ENCODE peak calls at places on chromosomes 5 and 9, in four cellular contexts. One of them, this sample, is unnamed.

GRCh38 chr9:128635266-128636023 is 21.2 kb downstream of the DYNC2I2 start:
- DNase-seq in IMR-90: peak; percentile 94
- DNase-seq in mesendoderm: peak; percentile 99
- DNase-seq in H1: peak; percentile 90
- DNase-seq in this sample: peak; percentile 96

GRCh38 chr5:163889369-163889768 is 383.9 kb downstream of the MAT2B start:
- DNase-seq in IMR-90: peak; percentile 88
- DNase-seq in H1: no peak
- DNase-seq in mesendoderm: no peak
- DNase-seq in this sample: no peak

GRCh38 chr5:78803386-78803785 is 154.8 kb upstream of the LHFPL2 start:
- DNase-seq in H1: no peak
- DNase-seq in mesendoderm: no peak
- DNase-seq in IMR-90: no peak
- DNase-seq in this sample: no peak

GRCh38 chr9:114327749-114328148 is 1.9 kb upstream of the ORM2 start:
- DNase-seq in IMR-90: no peak
- DNase-seq in H1: no peak
- DNase-seq in mesendoderm: no peak
- DNase-seq in this sample: peak; percentile 49

GRCh38 chr9:107685901-107686300 is 196.3 kb upstream of the KLF4 start:
- DNase-seq in mesendoderm: no peak
- DNase-seq in H1: no peak
- DNase-seq in IMR-90: no peak
- DNase-seq in this sample: no peak

GRCh38 chr5:142492781-142493281 is 168.0 kb upstream of the SPRY4 start:
- DNase-seq in H1: no peak
- DNase-seq in mesendoderm: no peak
- DNase-seq in IMR-90: peak; percentile 41
- DNase-seq in this sample: no peak

GRCh38 chr9:91159664-91160121 is 202.0 kb downstream of the AUH start:
- DNase-seq in IMR-90: no peak
- DNase-seq in mesendoderm: peak; percentile 75
- DNase-seq in H1: peak; percentile 49
- DNase-seq in this sample: peak; percentile 49

GRCh38 chr9:122053951-122054350 is 39.2 kb downstream of the TTLL11 start:
- DNase-seq in mesendoderm: no peak
- DNase-seq in H1: no peak
- DNase-seq in IMR-90: no peak
- DNase-seq in this sample: no peak

GRCh38 chr5:137778772-137779564 is 24.8 kb upstream of the HNRNPA0 start:
- DNase-seq in IMR-90: peak; percentile 39
- DNase-seq in H1: no peak
- DNase-seq in mesendoderm: peak; percentile 59
- DNase-seq in this sample: no peak

GRCh38 chr9:23733495-23734078 is 92.5 kb downstream of the ELAVL2 start:
- DNase-seq in IMR-90: no peak
- DNase-seq in mesendoderm: no peak
- DNase-seq in H1: no peak
- DNase-seq in this sample: no peak

GRCh38 chr5:14025566-14026276 is 81.2 kb upstream of the DNAH5 start:
- DNase-seq in IMR-90: peak; percentile 10
- DNase-seq in H1: no peak
- DNase-seq in mesendoderm: peak; percentile 63
- DNase-seq in this sample: no peak

GRCh38 chr5:4576161-4576748 is 563.9 kb upstream of the ADAMTS16 start:
- DNase-seq in H1: no peak
- DNase-seq in IMR-90: no peak
- DNase-seq in mesendoderm: no peak
- DNase-seq in this sample: no peak

GRCh38 chr9:101738566-101739183 is at the start of gene GRIN3A:
- DNase-seq in mesendoderm: peak; percentile 61
- DNase-seq in H1: no peak
- DNase-seq in IMR-90: no peak
- DNase-seq in this sample: peak; percentile 49

GRCh38 chr5:152309926-152310450 is 95.1 kb downstream of the NMUR2 start:
- DNase-seq in H1: no peak
- DNase-seq in IMR-90: no peak
- DNase-seq in mesendoderm: peak; percentile 73
- DNase-seq in this sample: no peak

GRCh38 chr9:124411514-124412227 is 3.6 kb downstream of the PSMB7 start:
- DNase-seq in IMR-90: peak; percentile 92
- DNase-seq in H1: no peak
- DNase-seq in mesendoderm: no peak
- DNase-seq in this sample: no peak

GRCh38 chr5:140157032-140157781 is 17.8 kb upstream of the CYSTM1 start:
- DNase-seq in IMR-90: peak; percentile 73
- DNase-seq in H1: peak; percentile 96
- DNase-seq in mesendoderm: peak; percentile 87
- DNase-seq in this sample: peak; percentile 90

GRCh38 chr5:133222521-133222920 is 170.7 kb downstream of the HSPA4 start:
- DNase-seq in H1: no peak
- DNase-seq in IMR-90: no peak
- DNase-seq in mesendoderm: no peak
- DNase-seq in this sample: no peak

GRCh38 chr9:93110400-93110855 is 14.4 kb downstream of the CARD19 start:
- DNase-seq in IMR-90: no peak
- DNase-seq in mesendoderm: no peak
- DNase-seq in H1: no peak
- DNase-seq in this sample: no peak

GRCh38 chr9:107732781-107733529 is 243.4 kb upstream of the KLF4 start:
- DNase-seq in mesendoderm: no peak
- DNase-seq in H1: no peak
- DNase-seq in IMR-90: peak; percentile 73
- DNase-seq in this sample: no peak

GRCh38 chr9:26245072-26245471 is 566.8 kb upstream of the TUSC1 start:
- DNase-seq in H1: no peak
- DNase-seq in IMR-90: peak; percentile 20
- DNase-seq in mesendoderm: no peak
- DNase-seq in this sample: no peak

GRCh38 chr5:42168091-42168670 is 243.1 kb downstream of the FBXO4 start:
- DNase-seq in mesendoderm: peak; percentile 16
- DNase-seq in IMR-90: no peak
- DNase-seq in H1: no peak
- DNase-seq in this sample: peak; percentile 32

GRCh38 chr9:114409842-114410241 is 22.1 kb upstream of the AKNA start:
- DNase-seq in H1: no peak
- DNase-seq in IMR-90: no peak
- DNase-seq in mesendoderm: no peak
- DNase-seq in this sample: no peak

GRCh38 chr5:132876020-132876759 is 2.7 kb downstream of the LEAP2 start:
- DNase-seq in IMR-90: peak; percentile 69
- DNase-seq in H1: no peak
- DNase-seq in mesendoderm: no peak
- DNase-seq in this sample: no peak

GRCh38 chr5:88682797-88683496 is 200.0 kb downstream of the MEF2C start:
- DNase-seq in mesendoderm: no peak
- DNase-seq in H1: no peak
- DNase-seq in IMR-90: no peak
- DNase-seq in this sample: no peak

GRCh38 chr5:100900796-100901731 is 2.0 kb downstream of the ST8SIA4 start:
- DNase-seq in mesendoderm: peak; percentile 93
- DNase-seq in H1: peak; percentile 73
- DNase-seq in IMR-90: peak; percentile 15
- DNase-seq in this sample: peak; percentile 75

GRCh38 chr9:77016526-77017504 is 2.6 kb upstream of the FOXB2 start:
- DNase-seq in mesendoderm: peak; percentile 60
- DNase-seq in H1: peak; percentile 73
- DNase-seq in IMR-90: no peak
- DNase-seq in this sample: peak; percentile 68

GRCh38 chr9:134329576-134329855 is 3.3 kb downstream of the RXRA start:
- DNase-seq in mesendoderm: no peak
- DNase-seq in IMR-90: no peak
- DNase-seq in H1: no peak
- DNase-seq in this sample: no peak

GRCh38 chr5:75948441-75948840 is 134.7 kb upstream of the SV2C start:
- DNase-seq in mesendoderm: no peak
- DNase-seq in H1: no peak
- DNase-seq in IMR-90: no peak
- DNase-seq in this sample: no peak

GRCh38 chr9:131441441-131441840 is 47.6 kb downstream of the PRRC2B start:
- DNase-seq in IMR-90: no peak
- DNase-seq in mesendoderm: no peak
- DNase-seq in H1: no peak
- DNase-seq in this sample: no peak

GRCh38 chr9:82385633-82386032 is 397.1 kb downstream of the SPATA31D1 start:
- DNase-seq in mesendoderm: no peak
- DNase-seq in H1: no peak
- DNase-seq in IMR-90: no peak
- DNase-seq in this sample: no peak
- H3K56ac ChIP-seq in mesendoderm: no peak overlapping the region
- H3K56ac ChIP-seq in H1: no peak overlapping the region
- H3K56ac ChIP-seq in IMR-90: no peak overlapping the region
- H3K56ac ChIP-seq in this sample: no peak overlapping the region

GRCh38 chr5:6604341-6604740 is 28.5 kb downstream of the NSUN2 start:
- DNase-seq in mesendoderm: no peak
- DNase-seq in H1: no peak
- DNase-seq in IMR-90: no peak
- DNase-seq in this sample: no peak

GRCh38 chr5:6606884-6607558 is 25.8 kb downstream of the NSUN2 start:
- DNase-seq in IMR-90: no peak
- DNase-seq in mesendoderm: no peak
- DNase-seq in H1: no peak
- DNase-seq in this sample: no peak

GRCh38 chr5:6603643-6604042 is 29.2 kb downstream of the NSUN2 start:
- DNase-seq in H1: no peak
- DNase-seq in mesendoderm: no peak
- DNase-seq in IMR-90: no peak
- DNase-seq in this sample: no peak

GRCh38 chr5:6604946-6605345 is 27.9 kb downstream of the NSUN2 start:
- DNase-seq in IMR-90: no peak
- DNase-seq in H1: no peak
- DNase-seq in mesendoderm: no peak
- DNase-seq in this sample: no peak

DNA sequence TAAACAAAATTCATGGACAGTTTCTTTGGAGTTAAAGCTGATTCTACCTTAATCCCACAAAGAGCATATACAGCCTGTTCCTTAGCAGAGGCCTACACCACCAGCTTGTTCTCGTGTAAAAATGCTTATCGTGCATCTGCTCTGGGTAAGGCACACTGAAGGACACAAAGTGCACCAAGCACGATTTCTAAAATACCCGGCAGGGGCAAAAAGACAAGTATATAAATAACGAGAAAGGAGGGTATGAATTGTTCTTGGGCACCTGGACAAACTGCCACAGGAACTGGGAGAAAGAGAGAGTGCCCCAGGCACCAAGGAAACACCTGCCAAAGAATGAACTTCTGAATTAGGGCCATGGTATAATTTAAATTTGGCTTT is 25.3 kb downstream of the NSUN2 start:
- DNase-seq in mesendoderm: no peak
- DNase-seq in IMR-90: no peak
- DNase-seq in H1: no peak
- DNase-seq in this sample: no peak
- H2BK120ac ChIP-seq in mesendoderm: no peak overlapping the region
- H2BK120ac ChIP-seq in IMR-90: no peak overlapping the region
- H2BK120ac ChIP-seq in H1: no peak overlapping the region
- H2BK120ac ChIP-seq in this sample: no peak overlapping the region

GRCh38 chr5:115605436-115605835 is 3.2 kb upstream of the TICAM2 start:
- DNase-seq in mesendoderm: no peak
- DNase-seq in IMR-90: no peak
- DNase-seq in H1: no peak
- DNase-seq in this sample: no peak
- H3K56ac ChIP-seq in mesendoderm: no peak overlapping the region
- H3K56ac ChIP-seq in IMR-90: no peak overlapping the region
- H3K56ac ChIP-seq in H1: no peak overlapping the region
- H3K56ac ChIP-seq in this sample: no peak overlapping the region

GRCh38 chr5:157671592-157672330 is 428 bp downstream of the C5orf52 start:
- DNase-seq in H1: no peak
- DNase-seq in mesendoderm: no peak
- DNase-seq in IMR-90: no peak
- DNase-seq in this sample: no peak

GRCh38 chr5:157672976-157673375 is 1.6 kb downstream of the C5orf52 start:
- DNase-seq in mesendoderm: no peak
- DNase-seq in IMR-90: no peak
- DNase-seq in H1: no peak
- DNase-seq in this sample: no peak

GRCh38 chr5:157668356-157668755 is 3.0 kb upstream of the C5orf52 start:
- DNase-seq in H1: no peak
- DNase-seq in mesendoderm: no peak
- DNase-seq in IMR-90: no peak
- DNase-seq in this sample: no peak

GRCh38 chr5:157669701-157670097 is 1.6 kb upstream of the C5orf52 start:
- DNase-seq in H1: no peak
- DNase-seq in mesendoderm: no peak
- DNase-seq in IMR-90: no peak
- DNase-seq in this sample: no peak

GRCh38 chr5:157670662-157671591 is at the start of gene C5orf52:
- DNase-seq in H1: no peak
- DNase-seq in mesendoderm: peak; percentile 41
- DNase-seq in IMR-90: peak; percentile 14
- DNase-seq in this sample: no peak
- H2BK120ac ChIP-seq in H1: no peak within 1 kb of the TSS
- H2BK120ac ChIP-seq in mesendoderm: no peak within 1 kb of the TSS
- H2BK120ac ChIP-seq in IMR-90: peak within 1 kb of the TSS; percentile 68
- H2BK120ac ChIP-seq in this sample: no peak within 1 kb of the TSS

GRCh38 chr5:128007939-128008338 is 75.6 kb upstream of the SLC12A2 start:
- DNase-seq in mesendoderm: no peak
- DNase-seq in IMR-90: peak; percentile 17
- DNase-seq in H1: no peak
- DNase-seq in this sample: no peak

GRCh38 chr5:128014578-128014977 is 69.0 kb upstream of the SLC12A2 start:
- DNase-seq in H1: no peak
- DNase-seq in mesendoderm: no peak
- DNase-seq in IMR-90: no peak
- DNase-seq in this sample: no peak

DNA sequence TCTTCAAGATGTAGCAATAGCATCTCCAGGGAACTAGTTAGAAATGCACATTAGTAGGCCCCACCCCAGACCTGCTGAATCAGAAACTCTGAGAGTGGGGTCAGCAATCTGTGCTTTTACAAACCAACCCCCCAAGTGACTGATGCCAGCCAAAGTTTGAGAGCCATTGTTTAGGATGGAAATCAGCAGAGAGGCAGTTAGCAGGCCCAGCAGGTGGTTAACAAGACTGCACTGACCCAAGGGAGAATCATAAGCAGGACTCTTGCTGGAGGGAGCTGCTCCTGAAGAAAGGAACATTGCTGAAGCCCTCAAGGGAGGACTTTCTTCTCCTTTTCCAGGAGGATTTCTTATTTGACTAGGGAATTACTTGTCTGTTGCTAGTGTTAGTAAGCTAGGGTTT is 74.2 kb upstream of the SLC12A2 start:
- DNase-seq in H1: no peak
- DNase-seq in IMR-90: no peak
- DNase-seq in mesendoderm: peak; percentile 72
- DNase-seq in this sample: peak; percentile 32
- H3K56ac ChIP-seq in H1: no peak overlapping the region
- H3K56ac ChIP-seq in IMR-90: no peak overlapping the region
- H3K56ac ChIP-seq in mesendoderm: no peak overlapping the region
- H3K56ac ChIP-seq in this sample: no peak overlapping the region